ENCODE peak calls at places on chromosomes 5 and 9, in seven cellular contexts. H is KBM-7, G is uterus, S is fibroblast of mammary gland, J is tibial artery, V is prostate gland, W is NAMALWA. Q is an unnamed sample.

GRCh38 chr5:158436271-158437065 is 577.5 kb upstream of the CLINT1 start:
- DNase-seq in H (no peak), G (no peak), S (no peak), J (no peak), V (no peak), W (peak; percentile 66), Q (no peak)

GRCh38 chr9:35818341-35818740 is 3.5 kb upstream of the HINT2 start:
- DNase-seq in H (no peak), G (no peak), S (no peak), J (no peak), V (no peak), W (no peak), Q (no peak)

GRCh38 chr5:180291943-180292831 is at the start of gene MAPK9:
- DNase-seq in H (peak; percentile 55), G (peak; percentile 81), S (peak; percentile 66), J (peak; percentile 74), V (peak; percentile 74), W (peak; percentile 88), Q (peak; percentile 85)

GRCh38 chr9:81207651-81208050 is 481.7 kb downstream of the TLE1 start:
- DNase-seq in H (no peak), G (no peak), S (no peak), J (no peak), V (no peak), W (no peak), Q (no peak)

GRCh38 chr9:129166962-129167557 is 11.0 kb downstream of the IER5L start:
- DNase-seq in H (peak; percentile 62), G (peak; percentile 70), S (peak; percentile 75), J (peak; percentile 84), V (peak; percentile 92), W (no peak), Q (peak; percentile 62)

GRCh38 chr5:159638954-159639559 is 277.2 kb upstream of the ADRA1B start:
- DNase-seq in H (no peak), G (no peak), S (no peak), J (no peak), V (no peak), W (no peak), Q (peak; percentile 93)

GRCh38 chr5:60540855-60541805 is 158.8 kb downstream of the DEPDC1B start:
- DNase-seq in H (no peak), G (no peak), S (peak; percentile 72), J (no peak), V (no peak), W (peak; percentile 67), Q (peak; percentile 70)

GRCh38 chr5:138450971-138451370 is 12.1 kb downstream of the REEP2 start:
- DNase-seq in H (no peak), G (no peak), S (no peak), J (no peak), V (no peak), W (no peak), Q (no peak)

GRCh38 chr9:127644943-127645342 is 32.9 kb downstream of the STXBP1 start:
- DNase-seq in H (no peak), G (no peak), S (no peak), J (no peak), V (no peak), W (no peak), Q (no peak)

GRCh38 chr5:3962113-3962512 is 366.5 kb downstream of the IRX1 start:
- DNase-seq in H (no peak), G (no peak), S (no peak), J (no peak), V (no peak), W (no peak), Q (no peak)

GRCh38 chr9:127045148-127045547 is 77.3 kb downstream of the ANGPTL2 start:
- DNase-seq in H (no peak), G (no peak), S (no peak), J (no peak), V (no peak), W (no peak), Q (no peak)

GRCh38 chr9:101508203-101508602 is 25.4 kb upstream of the RNF20 start:
- DNase-seq in H (no peak), G (no peak), S (peak; percentile 21), J (no peak), V (no peak), W (no peak), Q (no peak)

GRCh38 chr5:170419666-170420065 is 30.5 kb upstream of the KCNMB1 start:
- DNase-seq in H (no peak), G (no peak), S (no peak), J (no peak), V (no peak), W (no peak), Q (no peak)

GRCh38 chr9:121107041-121107440 is 32.3 kb downstream of the CNTRL start:
- DNase-seq in H (peak; percentile 65), G (no peak), S (no peak), J (no peak), V (no peak), W (peak; percentile 63), Q (peak; percentile 41)

GRCh38 chr5:107673106-107673367 is 2.3 kb upstream of the EFNA5 start:
- DNase-seq in H (peak; percentile 9), G (no peak), S (no peak), J (no peak), V (no peak), W (peak; percentile 56), Q (peak; percentile 52)

GRCh38 chr5:100974082-100974481 is 71.0 kb upstream of the ST8SIA4 start:
- DNase-seq in H (no peak), G (no peak), S (no peak), J (no peak), V (no peak), W (no peak), Q (no peak)

GRCh38 chr5:148913493-148913892 is 87.1 kb downstream of the ADRB2 start:
- DNase-seq in H (no peak), G (no peak), S (no peak), J (no peak), V (no peak), W (no peak), Q (no peak)

GRCh38 chr9:4422495-4422894 is 67.8 kb upstream of the SLC1A1 start:
- DNase-seq in H (no peak), G (no peak), S (no peak), J (no peak), V (no peak), W (no peak), Q (peak; percentile 95)

GRCh38 chr9:125889524-125890473 is 142.6 kb downstream of the PBX3 start:
- DNase-seq in H (peak; percentile 36), G (peak; percentile 17), S (peak; percentile 57), J (peak; percentile 23), V (no peak), W (peak; percentile 24), Q (no peak)

GRCh38 chr9:22097712-22098111 is 88.6 kb upstream of the CDKN2B start:
- DNase-seq in H (no peak), G (no peak), S (peak; percentile 91), J (no peak), V (no peak), W (no peak), Q (peak; percentile 70)

GRCh38 chr5:139133237-139133636 is 64.9 kb downstream of the SIL1 start:
- DNase-seq in H (no peak), G (no peak), S (no peak), J (no peak), V (no peak), W (no peak), Q (no peak)

GRCh38 chr5:135569755-135570452 is 8.9 kb downstream of the CXCL14 start:
- DNase-seq in H (peak; percentile 72), G (no peak), S (peak; percentile 33), J (peak; percentile 25), V (no peak), W (peak; percentile 54), Q (peak; percentile 28)

GRCh38 chr9:18935521-18935920 is 97.5 kb downstream of the SAXO1 start:
- DNase-seq in H (no peak), G (no peak), S (no peak), J (no peak), V (no peak), W (no peak), Q (no peak)

GRCh38 chr5:146832985-146833732 is 45.4 kb downstream of the PPP2R2B start:
- DNase-seq in H (no peak), G (no peak), S (no peak), J (no peak), V (no peak), W (no peak), Q (no peak)

GRCh38 chr5:122076669-122077450 is 1.2 kb downstream of the LOX start:
- DNase-seq in H (peak; percentile 87), G (peak; percentile 77), S (peak; percentile 76), J (peak; percentile 88), V (peak; percentile 79), W (no peak), Q (peak; percentile 42)

GRCh38 chr9:37028425-37029031 is 5.5 kb downstream of the PAX5 start:
- DNase-seq in H (no peak), G (no peak), S (no peak), J (no peak), V (no peak), W (peak; percentile 78), Q (no peak)

GRCh38 chr5:138789771-138790242 is 36.6 kb downstream of the CTNNA1 start:
- DNase-seq in H (peak; percentile 65), G (no peak), S (peak; percentile 58), J (no peak), V (no peak), W (peak; percentile 79), Q (peak; percentile 67)

GRCh38 chr9:73863924-73864323 is 633.2 kb upstream of the RORB start:
- DNase-seq in H (no peak), G (no peak), S (peak; percentile 56), J (no peak), V (no peak), W (no peak), Q (no peak)

GRCh38 chr5:109825450-109825849 is 135.7 kb downstream of the MAN2A1 start:
- DNase-seq in H (no peak), G (no peak), S (no peak), J (no peak), V (no peak), W (no peak), Q (no peak)

GRCh38 chr5:133519191-133519590 is 93.2 kb downstream of the FSTL4 start:
- DNase-seq in H (no peak), G (no peak), S (no peak), J (no peak), V (no peak), W (no peak), Q (no peak)

GRCh38 chr5:110726249-110727024 is at the start of gene TMEM232:
- DNase-seq in H (no peak), G (peak; percentile 48), S (peak; percentile 82), J (peak; percentile 37), V (peak; percentile 56), W (peak; percentile 82), Q (peak; percentile 91)

Q was measured in OCI-M1.